ENCODE peak calls at places on chromosome 10, in five cellular contexts. T is stimulated activated CD4-positive, alpha-beta T cell treated with anti-CD3 and anti-CD28 coated beads, Interleukin-15, amount 100 ng/mL, for 1 hour; R is H9; H is T-helper 2 cell; Y is naive thymus-derived CD8-positive, alpha-beta T cell. P is an unnamed sample.

GRCh38 chr10:34956756-34957155 is 133.4 kb downstream of the CUL2 start:
- DNase-seq in T (no peak), R (no peak), H (no peak), Y (no peak), P (no peak)

GRCh38 chr10:26759008-26759407 is 61.5 kb downstream of the PDSS1 start:
- DNase-seq in T (no peak), R (no peak), H (no peak), Y (no peak), P (no peak)

GRCh38 chr10:98144985-98145384 is 10.5 kb downstream of the R3HCC1L start:
- DNase-seq in T (no peak), R (no peak), H (no peak), Y (no peak), P (no peak)

GRCh38 chr10:118983263-118983662 is 46.3 kb upstream of the NANOS1 start:
- DNase-seq in T (no peak), R (peak), H (no peak), Y (no peak), P (no peak)

GRCh38 chr10:104084482-104085142 is 1.1 kb downstream of the COL17A1 start:
- DNase-seq in T (no peak), R (no peak), H (no peak), Y (no peak), P (no peak)

GRCh38 chr10:113486531-113486930 is 66.3 kb upstream of the HABP2 start:
- DNase-seq in T (no peak), R (no peak), H (no peak), Y (no peak), P (no peak)

GRCh38 chr10:3776796-3777571 is 8.0 kb downstream of the KLF6 start:
- DNase-seq in T (no peak), R (peak), H (no peak), Y (peak), P (no peak)

GRCh38 chr10:5418584-5418983 is 6.2 kb downstream of the NET1 start:
- DNase-seq in T (no peak), R (no peak), H (no peak), Y (no peak), P (no peak)

GRCh38 chr10:101458869-101459268 is 104.9 kb downstream of the BTRC start:
- DNase-seq in T (no peak), R (no peak), H (no peak), Y (no peak), P (no peak)

GRCh38 chr10:110323503-110323902 is 18.8 kb upstream of the SMNDC1 start:
- DNase-seq in T (no peak), R (no peak), H (no peak), Y (no peak), P (no peak)

GRCh38 chr10:34327184-34327583 is 487.9 kb downstream of the PARD3 start:
- DNase-seq in T (no peak), R (no peak), H (no peak), Y (no peak), P (no peak)

GRCh38 chr10:44993922-44994751 is 6.6 kb upstream of the ZNF22 start:
- DNase-seq in T (no peak), R (no peak), H (no peak), Y (no peak), P (no peak)

GRCh38 chr10:58818889-58819288 is 306.2 kb downstream of the BICC1 start:
- DNase-seq in T (no peak), R (no peak), H (no peak), Y (no peak), P (no peak)

GRCh38 chr10:10589540-10589939 is 428.1 kb upstream of the CELF2 start:
- DNase-seq in T (no peak), R (no peak), H (no peak), Y (no peak), P (no peak)